ENCODE peak calls at places on chromosome 20, in five cellular contexts. V is epithelial cell of prostate, B is HEK293T, A is Ammon's horn, H is mesothelial cell of epicardium. R is an unnamed sample.

GRCh38 chr20:58710481-58711265 is 18.1 kb downstream of the NPEPL1 start:
- DNase-seq in V (no peak), B (no peak), A (no peak), H (peak), R (peak)

GRCh38 chr20:50291428-50292323 is 101.0 kb downstream of the CEBPB start:
- DNase-seq in V (no peak), B (no peak), A (no peak), H (no peak), R (no peak)

GRCh38 chr20:57428611-57429496 is 37.7 kb downstream of the RBM38 start:
- DNase-seq in V (no peak), B (no peak), A (peak), H (no peak), R (peak)

GRCh38 chr20:47126709-47127108 is 229.8 kb downstream of the ZMYND8 start:
- DNase-seq in V (no peak), B (no peak), A (no peak), H (no peak), R (no peak)

GRCh38 chr20:54346269-54346668 is 129.1 kb upstream of the DOK5 start:
- DNase-seq in V (no peak), B (no peak), A (no peak), H (no peak), R (no peak)

GRCh38 chr20:19453369-19453768 is 240.9 kb downstream of the SLC24A3 start:
- DNase-seq in V (no peak), B (no peak), A (no peak), H (no peak), R (no peak)

GRCh38 chr20:10219452-10219791 is 792 bp downstream of the SNAP25 start:
- DNase-seq in V (no peak), B (peak), A (peak), H (peak), R (peak)

GRCh38 chr20:33866398-33867079 is 55.4 kb downstream of the CHMP4B start:
- DNase-seq in V (no peak), B (no peak), A (peak), H (no peak), R (no peak)

GRCh38 chr20:47781631-47782030 is 3.6 kb downstream of the SULF2 start:
- DNase-seq in V (no peak), B (no peak), A (no peak), H (no peak), R (no peak)

GRCh38 chr20:833121-833449 is 430 bp upstream of the FAM110A start:
- DNase-seq in V (no peak), B (no peak), A (no peak), H (no peak), R (no peak)

GRCh38 chr20:63073051-63073737 is 66.4 kb upstream of the BHLHE23 start:
- DNase-seq in V (no peak), B (no peak), A (no peak), H (no peak), R (peak)

GRCh38 chr20:62461157-62461556 is 14.6 kb downstream of the GATA5 start:
- DNase-seq in V (no peak), B (no peak), A (no peak), H (no peak), R (no peak)

GRCh38 chr20:40757087-40757486 is 68.1 kb upstream of the MAFB start:
- DNase-seq in V (no peak), B (no peak), A (no peak), H (no peak), R (no peak)

GRCh38 chr20:60581606-60582005 is 623.4 kb downstream of the CDH26 start:
- DNase-seq in V (no peak), B (no peak), A (no peak), H (no peak), R (no peak)

GRCh38 chr20:23231561-23232218 is 118.9 kb upstream of the NXT1 start:
- DNase-seq in V (no peak), B (no peak), A (no peak), H (no peak), R (no peak)

GRCh38 chr20:6492396-6493055 is 275.0 kb upstream of the BMP2 start:
- DNase-seq in V (peak), B (no peak), A (peak), H (no peak), R (no peak)

GRCh38 chr20:38222923-38223742 is 37.4 kb downstream of the KIAA1755 start:
- DNase-seq in V (no peak), B (no peak), A (no peak), H (no peak), R (peak)

GRCh38 chr20:36861625-36861874 is 14.4 kb upstream of the TLDC2 start:
- DNase-seq in V (no peak), B (no peak), A (no peak), H (no peak), R (no peak)

GRCh38 chr20:34997171-34997570 is 41.5 kb downstream of the MYH7B start:
- DNase-seq in V (no peak), B (no peak), A (peak), H (no peak), R (no peak)

GRCh38 chr20:51412991-51413471 is 129.5 kb downstream of the NFATC2 start:
- DNase-seq in V (no peak), B (no peak), A (no peak), H (no peak), R (peak)

GRCh38 chr20:58987790-58988564 is 6.9 kb downstream of the NELFCD start:
- DNase-seq in V (no peak), B (no peak), A (no peak), H (no peak), R (peak)

GRCh38 chr20:56870271-56870670 is 241.2 kb downstream of the TFAP2C start:
- DNase-seq in V (no peak), B (no peak), A (no peak), H (no peak), R (no peak)

GRCh38 chr20:53559816-53560215 is 33.8 kb downstream of the ZNF217 start:
- DNase-seq in V (no peak), B (no peak), A (no peak), H (no peak), R (no peak)

GRCh38 chr20:57708694-57709673 is 831 bp downstream of the PMEPA1 start:
- DNase-seq in V (no peak), B (peak), A (peak), H (peak), R (no peak)

GRCh38 chr20:3041818-3042504 is 1.5 kb upstream of the GNRH2 start:
- DNase-seq in V (no peak), B (no peak), A (no peak), H (no peak), R (no peak)

GRCh38 chr20:45823949-45824835 is 2.9 kb downstream of the TNNC2 start:
- DNase-seq in V (no peak), B (no peak), A (peak), H (no peak), R (no peak)

GRCh38 chr20:35271904-35272303 is 6.0 kb downstream of the MMP24OS start:
- DNase-seq in V (no peak), B (no peak), A (no peak), H (no peak), R (no peak)

GRCh38 chr20:46221271-46221670 is 87.0 kb downstream of the CDH22 start:
- DNase-seq in V (no peak), B (no peak), A (peak), H (no peak), R (no peak)

GRCh38 chr20:22690616-22691179 is 106.3 kb upstream of the FOXA2 start:
- DNase-seq in V (no peak), B (no peak), A (no peak), H (no peak), R (no peak)

GRCh38 chr20:33940701-33941100 is 53.0 kb upstream of the RALY start:
- DNase-seq in V (no peak), B (no peak), A (no peak), H (no peak), R (no peak)

GRCh38 chr20:63099426-63100267 is 92.9 kb upstream of the BHLHE23 start:
- DNase-seq in V (no peak), B (no peak), A (no peak), H (no peak), R (peak)

GRCh38 chr20:48339986-48340884 is 487.6 kb downstream of the PREX1 start:
- DNase-seq in V (no peak), B (no peak), A (no peak), H (no peak), R (no peak)

GRCh38 chr20:60931691-60932090 is 320.4 kb upstream of the CDH4 start:
- DNase-seq in V (no peak), B (no peak), A (no peak), H (no peak), R (no peak)

GRCh38 chr20:45095753-45096371 is 5.1 kb downstream of the KCNS1 start:
- DNase-seq in V (no peak), B (peak), A (peak), H (no peak), R (no peak)

GRCh38 chr20:47215653-47216397 is 140.7 kb downstream of the ZMYND8 start:
- DNase-seq in V (no peak), B (no peak), A (no peak), H (no peak), R (no peak)

GRCh38 chr20:50120935-50121693 is 8.2 kb upstream of the UBE2V1 start:
- DNase-seq in V (no peak), B (peak), A (peak), H (no peak), R (peak)

R was measured in RWPE2.